ENCODE peak calls at places on chromosomes 13 and 19, in six cellular contexts. A is A549; X is cardiac fibroblast; B is effector memory CD4-positive, alpha-beta T cell; R is GM12865; F is neuronal stem cell. D is an unnamed sample.

GRCh38 chr19:5880604-5881078 is 10.3 kb upstream of the FUT5 start:
- DNase-seq in A (peak), X (peak), B (no peak), R (no peak), F (no peak), D (no peak)

GRCh38 chr13:49731766-49732165 is 40.5 kb upstream of the EBPL start:
- DNase-seq in A (no peak), X (peak), B (no peak), R (no peak), F (no peak), D (no peak)

GRCh38 chr13:90686438-90686837 is 661.0 kb upstream of the MIR17HG start:
- DNase-seq in A (peak), X (peak), B (no peak), R (no peak), F (no peak), D (no peak)

GRCh38 chr19:47839913-47840312 is 18.2 kb downstream of the CRX start:
- DNase-seq in A (no peak), X (no peak), B (no peak), R (no peak), F (no peak), D (no peak)

GRCh38 chr19:16794456-16794855 is 34.7 kb upstream of the SIN3B start:
- DNase-seq in A (no peak), X (no peak), B (no peak), R (no peak), F (no peak), D (no peak)

GRCh38 chr13:18948012-18948663 is 233.5 kb downstream of the TUBA3C start:
- DNase-seq in A (no peak), X (no peak), B (no peak), R (no peak), F (no peak), D (no peak)

GRCh38 chr19:55486971-55487883 is 1.0 kb upstream of the SSC5D start:
- DNase-seq in A (peak), X (peak), B (no peak), R (no peak), F (no peak), D (no peak)

GRCh38 chr19:29965529-29965928 is 23.5 kb downstream of the URI1 start:
- DNase-seq in A (no peak), X (no peak), B (no peak), R (no peak), F (no peak), D (no peak)

GRCh38 chr13:83881917-83882625 is at the start of gene SLITRK1:
- DNase-seq in A (peak), X (peak), B (no peak), R (peak), F (peak), D (peak)

GRCh38 chr13:105276571-105276970 is 1258.9 kb downstream of the EFNB2 start:
- DNase-seq in A (no peak), X (peak), B (no peak), R (no peak), F (no peak), D (no peak)

GRCh38 chr19:57964761-57965160 is 9.6 kb downstream of the C19orf18 start:
- DNase-seq in A (no peak), X (no peak), B (no peak), R (no peak), F (no peak), D (no peak)

GRCh38 chr13:19982447-19983043 is 24.0 kb downstream of the ZMYM2 start:
- DNase-seq in A (no peak), X (no peak), B (no peak), R (peak), F (no peak), D (no peak)

GRCh38 chr19:10269333-10270179 is 1.4 kb upstream of the ICAM1 start:
- DNase-seq in A (peak), X (peak), B (peak), R (peak), F (peak), D (peak)

GRCh38 chr13:111145506-111145905 is 30.4 kb downstream of the ARHGEF7 start:
- DNase-seq in A (no peak), X (no peak), B (no peak), R (no peak), F (no peak), D (no peak)

GRCh38 chr13:92896842-92897241 is 329.8 kb upstream of the GPC6 start:
- DNase-seq in A (peak), X (peak), B (no peak), R (peak), F (peak), D (no peak)

GRCh38 chr19:55069137-55069858 is 6.3 kb upstream of the RDH13 start:
- DNase-seq in A (peak), X (peak), B (no peak), R (peak), F (no peak), D (peak)

GRCh38 chr19:14718522-14719113 is 28.8 kb downstream of the ZNF333 start:
- DNase-seq in A (peak), X (no peak), B (no peak), R (no peak), F (no peak), D (no peak)

GRCh38 chr13:48562296-48563066 is 29.6 kb upstream of the RCBTB2 start:
- DNase-seq in A (no peak), X (no peak), B (peak), R (peak), F (no peak), D (peak)

GRCh38 chr13:60662595-60662994 is 265.6 kb downstream of the TDRD3 start:
- DNase-seq in A (no peak), X (no peak), B (no peak), R (no peak), F (no peak), D (no peak)

GRCh38 chr13:24290280-24290932 is 19.0 kb upstream of the C1QTNF9 start:
- DNase-seq in A (no peak), X (no peak), B (no peak), R (no peak), F (no peak), D (no peak)

GRCh38 chr19:34676697-34677385 is at the start of gene SCGB2B2:
- DNase-seq in A (no peak), X (no peak), B (no peak), R (peak), F (no peak), D (peak)

GRCh38 chr13:36531746-36532486 is 99.6 kb downstream of the CCNA1 start:
- DNase-seq in A (no peak), X (peak), B (no peak), R (no peak), F (no peak), D (no peak)

GRCh38 chr19:5104871-5105351 is 136.0 kb downstream of the KDM4B start:
- DNase-seq in A (no peak), X (no peak), B (no peak), R (no peak), F (no peak), D (no peak)

GRCh38 chr13:41060723-41061074 is 610 bp upstream of the WBP4 start:
- DNase-seq in A (peak), X (peak), B (peak), R (peak), F (peak), D (peak)

DNA sequence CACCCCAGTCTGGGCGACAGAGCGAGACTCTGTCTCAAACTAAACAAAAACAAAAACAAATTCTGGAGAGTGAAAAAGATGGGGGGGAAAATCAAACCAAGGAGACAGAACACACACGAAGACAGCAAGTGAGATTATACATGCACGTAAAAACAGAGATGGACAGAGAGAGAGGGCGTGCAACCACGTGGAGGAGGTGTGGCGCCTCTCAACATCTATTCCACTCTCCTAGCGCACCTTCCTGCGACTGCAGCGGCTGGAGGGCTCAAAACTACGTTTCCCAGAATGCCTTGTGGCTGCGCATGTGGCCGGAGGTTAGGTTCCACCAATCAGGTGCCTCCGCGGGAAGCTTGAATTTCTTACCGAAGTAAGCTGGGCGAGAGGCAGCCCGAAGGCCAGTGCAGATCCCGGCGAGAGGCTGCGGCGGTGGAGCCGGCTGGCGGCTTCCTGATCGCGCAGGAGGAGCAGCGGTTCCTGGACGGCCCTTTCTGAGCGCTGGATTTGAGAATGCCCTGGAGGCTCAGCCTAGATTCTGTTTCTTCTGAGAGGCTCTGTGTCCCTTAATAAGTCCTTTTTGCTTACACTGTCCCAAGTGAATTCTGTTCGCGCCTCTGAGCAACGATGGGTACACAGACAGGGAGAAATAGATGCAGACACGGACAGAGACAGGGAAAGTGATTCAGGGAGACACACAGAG is 13.1 kb upstream of the NANOS2 start:
- DNase-seq in A (peak), X (peak), B (peak), R (peak), F (peak), D (peak)
- H3K4me3 ChIP-seq in A (no peak), X (peak), B (no peak), R (peak), F (peak), D (peak)

DNA sequence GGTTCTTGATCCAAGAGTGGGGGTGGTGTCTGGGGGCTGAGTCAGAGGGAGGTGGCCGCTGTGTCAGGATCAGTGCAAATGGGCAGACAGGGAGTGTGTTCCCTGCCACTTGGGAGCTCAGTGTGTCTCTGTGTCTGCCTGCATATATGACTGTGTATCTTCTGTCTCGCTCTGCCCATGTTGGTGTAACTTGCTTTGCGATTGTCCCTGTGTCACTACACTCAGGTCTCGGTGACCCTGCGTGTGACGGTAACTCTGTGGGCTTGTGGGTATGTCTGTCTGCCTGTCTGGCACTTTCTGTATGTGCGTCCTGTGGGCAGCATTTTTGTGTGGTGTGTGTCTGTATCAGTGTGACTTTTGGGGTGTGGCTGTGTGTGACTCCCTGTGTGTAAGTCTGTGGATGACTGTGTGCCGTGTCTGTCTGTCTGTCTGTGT is 8.2 kb upstream of the ERFL start:
- DNase-seq in A (no peak), X (no peak), B (no peak), R (no peak), F (no peak), D (no peak)
- H3K4me3 ChIP-seq in A (no peak), X (no peak), B (no peak), R (no peak), F (no peak), D (no peak)

GRCh38 chr19:38786572-38787265 is 2.3 kb upstream of the LGALS7B start:
- DNase-seq in A (no peak), X (no peak), B (no peak), R (no peak), F (no peak), D (no peak)
- H3K4me3 ChIP-seq in A (no peak), X (no peak), B (no peak), R (no peak), F (no peak), D (no peak)

GRCh38 chr19:40274585-40275544 is 10.3 kb downstream of the AKT2 start:
- DNase-seq in A (no peak), X (no peak), B (no peak), R (peak), F (no peak), D (peak)

GRCh38 chr19:40278361-40279045 is 6.6 kb downstream of the AKT2 start:
- DNase-seq in A (no peak), X (no peak), B (no peak), R (no peak), F (no peak), D (no peak)

GRCh38 chr19:40279120-40279551 is 6.0 kb downstream of the AKT2 start:
- DNase-seq in A (no peak), X (peak), B (no peak), R (peak), F (no peak), D (no peak)

GRCh38 chr19:40279761-40280607 is 5.2 kb downstream of the AKT2 start:
- DNase-seq in A (no peak), X (no peak), B (no peak), R (peak), F (no peak), D (no peak)

DNA sequence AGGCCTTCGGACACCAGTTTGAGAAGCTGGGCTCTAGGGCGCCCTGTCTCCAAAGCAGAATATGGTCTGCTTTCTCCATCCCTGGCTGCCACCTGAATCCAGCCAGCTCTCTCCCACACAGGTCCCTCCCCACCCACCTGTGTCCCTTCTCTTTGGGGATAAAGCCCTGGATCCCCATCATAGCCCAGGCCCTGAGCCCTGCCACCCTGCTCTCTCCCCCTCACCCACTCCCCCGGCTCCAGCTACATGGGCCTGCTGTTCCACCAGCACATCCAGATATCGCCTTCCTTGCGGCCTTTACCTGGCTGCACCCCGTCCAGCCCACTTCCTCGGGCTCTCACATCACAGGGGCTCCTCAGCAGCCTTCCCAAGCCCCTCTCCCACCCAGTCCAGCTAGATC is 7.8 kb downstream of the AKT2 start:
- DNase-seq in A (no peak), X (no peak), B (no peak), R (no peak), F (no peak), D (no peak)
- H3K4me3 ChIP-seq in A (no peak), X (no peak), B (no peak), R (no peak), F (no peak), D (no peak)

DNA sequence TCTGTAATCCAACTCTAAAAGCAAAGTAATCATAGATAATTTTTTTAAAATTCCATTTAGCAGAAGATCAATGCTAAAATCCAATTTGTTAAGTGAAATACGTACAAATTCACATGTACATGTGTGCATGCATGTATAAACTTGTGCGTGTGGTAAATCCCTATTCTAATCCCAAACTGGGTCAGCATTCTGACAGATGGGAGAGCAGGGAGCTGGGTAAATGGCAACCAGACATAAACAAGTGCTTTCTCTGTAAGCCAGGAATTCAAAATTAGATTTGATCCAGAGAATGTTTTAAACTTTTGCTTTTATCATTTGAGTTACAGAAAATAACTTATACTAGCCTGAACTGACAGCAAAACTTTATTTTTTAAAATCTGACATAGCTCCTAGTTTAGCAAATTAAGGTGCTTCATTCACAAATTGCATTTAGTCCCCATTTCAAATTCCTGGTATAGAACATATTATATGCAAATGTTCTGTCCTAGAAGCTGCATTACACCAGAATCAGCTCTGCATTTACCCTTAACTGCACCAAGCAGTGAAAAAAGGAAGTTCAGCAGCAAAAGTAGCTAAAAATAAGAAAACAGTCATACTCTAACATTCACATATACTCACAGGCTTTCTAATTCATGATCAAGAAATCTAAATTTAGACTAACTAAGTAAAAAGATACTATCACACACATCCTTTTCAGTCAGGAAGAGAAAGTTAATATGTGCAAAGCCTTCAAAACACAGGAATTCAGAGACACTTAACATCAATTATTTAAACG is 32.6 kb downstream of the UBL3 start:
- DNase-seq in A (no peak), X (no peak), B (no peak), R (peak), F (no peak), D (no peak)
- H3K4me3 ChIP-seq in A (no peak), X (no peak), B (no peak), R (peak), F (no peak), D (no peak)

GRCh38 chr19:19226663-19227062 is 14.9 kb downstream of the NCAN start:
- DNase-seq in A (no peak), X (no peak), B (no peak), R (no peak), F (no peak), D (no peak)

GRCh38 chr19:19224150-19224851 is 12.5 kb downstream of the NCAN start:
- DNase-seq in A (no peak), X (no peak), B (no peak), R (no peak), F (no peak), D (no peak)

GRCh38 chr19:19226204-19226603 is 14.4 kb downstream of the NCAN start:
- DNase-seq in A (no peak), X (no peak), B (no peak), R (no peak), F (no peak), D (no peak)

GRCh38 chr19:19223636-19224035 is 11.9 kb downstream of the NCAN start:
- DNase-seq in A (no peak), X (no peak), B (no peak), R (no peak), F (no peak), D (no peak)

DNA sequence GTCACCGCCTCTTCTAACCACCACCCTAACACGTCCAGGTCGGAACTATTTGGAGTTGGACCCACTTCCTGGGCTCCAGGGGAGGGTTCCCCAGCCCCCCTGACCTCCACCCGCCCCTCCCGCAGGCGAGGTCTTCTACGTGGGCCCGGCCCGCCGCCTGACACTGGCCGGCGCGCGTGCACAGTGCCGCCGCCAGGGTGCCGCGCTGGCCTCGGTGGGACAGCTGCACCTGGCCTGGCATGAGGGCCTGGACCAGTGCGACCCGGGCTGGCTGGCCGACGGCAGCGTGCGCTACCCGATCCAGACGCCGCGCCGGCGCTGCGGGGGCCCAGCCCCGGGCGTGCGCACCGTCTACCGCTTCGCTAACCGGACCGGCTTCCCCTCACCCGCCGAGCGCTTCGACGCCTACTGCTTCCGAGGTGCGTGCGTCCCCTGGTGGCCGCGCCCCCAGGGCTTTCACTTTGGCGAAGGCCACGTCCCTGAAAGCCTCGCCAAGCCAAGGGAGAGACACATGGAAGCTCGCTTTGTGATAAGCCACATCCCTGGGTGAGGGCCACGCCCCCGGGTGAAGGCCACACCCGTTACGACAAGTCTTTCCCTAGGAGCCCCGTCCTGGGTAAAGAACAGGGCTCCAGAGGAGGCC is 13.2 kb downstream of the NCAN start:
- DNase-seq in A (peak), X (peak), B (peak), R (peak), F (peak), D (peak)
- H3K4me3 ChIP-seq in A (peak), X (peak), B (peak), R (peak), F (no peak), D (peak)

D was measured in Jurkat, Clone E6-1.